ENCODE peak calls at places on chromosome 15, in four cellular contexts. P is mesenchymal stem cell, U is IMR-90, A is neuronal stem cell. D is an unnamed sample.

GRCh38 chr15:64693134-64693533 is 82.3 kb downstream of the RBPMS2 start:
- DNase-seq in P (peak), U (peak), A (no peak), D (no peak)

GRCh38 chr15:36831125-36831914 is 251.9 kb downstream of the CDIN1 start:
- DNase-seq in P (peak), U (peak), A (no peak), D (no peak)

GRCh38 chr15:101308604-101309435 is 13.8 kb upstream of the SNRPA1 start:
- DNase-seq in P (no peak), U (no peak), A (no peak), D (no peak)

GRCh38 chr15:98805434-98806274 is 157.3 kb downstream of the IGF1R start:
- DNase-seq in P (peak), U (peak), A (no peak), D (peak)

GRCh38 chr15:74259324-74259712 is 23.2 kb downstream of the CCDC33 start:
- DNase-seq in P (no peak), U (no peak), A (no peak), D (no peak)

GRCh38 chr15:37045859-37046318 is 54.5 kb downstream of the MEIS2 start:
- DNase-seq in P (no peak), U (no peak), A (peak), D (peak)

GRCh38 chr15:65829150-65829764 is 37.2 kb upstream of the DENND4A start:
- DNase-seq in P (peak), U (peak), A (no peak), D (peak)

GRCh38 chr15:46312133-46312740 is 677.4 kb downstream of the SQOR start:
- DNase-seq in P (peak), U (peak), A (peak), D (peak)

GRCh38 chr15:48109856-48110531 is 10.8 kb upstream of the SLC24A5 start:
- DNase-seq in P (no peak), U (no peak), A (no peak), D (peak)

GRCh38 chr15:57031605-57032004 is 113.2 kb downstream of the TCF12 start:
- DNase-seq in P (peak), U (peak), A (no peak), D (peak)

GRCh38 chr15:101325263-101326025 is 30.4 kb upstream of the SNRPA1 start:
- DNase-seq in P (no peak), U (no peak), A (no peak), D (no peak)

GRCh38 chr15:64883097-64883581 is 28.6 kb upstream of the ANKDD1A start:
- DNase-seq in P (peak), U (peak), A (no peak), D (no peak)

GRCh38 chr15:73389971-73390544 is 21.3 kb upstream of the HCN4 start:
- DNase-seq in P (peak), U (peak), A (no peak), D (no peak)

GRCh38 chr15:91150492-91151160 is 50.6 kb downstream of the SV2B start:
- DNase-seq in P (no peak), U (no peak), A (no peak), D (no peak)

GRCh38 chr15:87793736-87794135 is 462.8 kb downstream of the NTRK3 start:
- DNase-seq in P (peak), U (peak), A (no peak), D (no peak)

GRCh38 chr15:69699096-69699495 is 246.5 kb downstream of the RPLP1 start:
- DNase-seq in P (no peak), U (no peak), A (no peak), D (no peak)

GRCh38 chr15:88690331-88690730 is 51.5 kb downstream of the ISG20 start:
- DNase-seq in P (no peak), U (no peak), A (no peak), D (no peak)

GRCh38 chr15:63891079-63891762 is 57.5 kb upstream of the HERC1 start:
- DNase-seq in P (peak), U (peak), A (peak), D (peak)

GRCh38 chr15:68503791-68504720 is 72.1 kb upstream of the ITGA11 start:
- DNase-seq in P (peak), U (peak), A (no peak), D (no peak)
- H3K9ac ChIP-seq in P (no peak), U (no peak), A (no peak), D (no peak)

GRCh38 chr15:38453971-38454686 is at the start of gene FAM98B:
- DNase-seq in P (peak), U (peak), A (peak), D (peak)
- H2BK5ac ChIP-seq in P (peak), U (peak), A (peak), D (peak)

GRCh38 chr15:60000113-60000823 is 3.8 kb upstream of the FOXB1 start:
- DNase-seq in P (no peak), U (no peak), A (peak), D (peak)
- H3K9ac ChIP-seq in P (no peak), U (no peak), A (no peak), D (no peak)

DNA sequence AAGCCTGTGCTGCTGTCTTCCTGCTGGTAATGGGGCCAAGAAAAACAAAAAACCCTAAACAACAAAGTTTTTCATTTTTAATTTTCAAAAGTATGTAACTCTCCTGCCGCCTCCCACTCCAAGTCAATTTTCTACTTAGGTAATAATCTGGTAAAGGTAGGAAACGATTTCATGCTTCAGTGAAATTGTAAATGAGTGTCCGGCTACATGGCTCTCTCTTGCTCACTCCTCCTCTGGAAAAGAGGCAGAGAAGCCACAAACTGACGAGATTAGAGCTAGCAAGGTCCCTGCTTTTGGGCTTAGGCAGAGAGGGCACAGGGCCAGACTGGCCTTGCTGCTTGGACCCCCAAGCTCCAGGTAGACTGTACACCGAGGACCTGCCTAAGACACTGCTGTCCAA is 23.4 kb downstream of the KLHL25 start:
- DNase-seq in P (no peak), U (no peak), A (no peak), D (no peak)
- H2BK5ac ChIP-seq in P (no peak), U (no peak), A (no peak), D (no peak)

D was measured in mesendoderm.